ENCODE peak calls at places on chromosomes 12 and 14, in seven cellular contexts. Q, X, T, R, H, Z and C are unnamed samples.

GRCh38 chr12:53193040-53193439 is 12.3 kb upstream of the CSAD start:
- DNase-seq in Q (no peak), X (no peak), T (no peak), R (no peak), H (no peak), Z (no peak), C (no peak)

GRCh38 chr12:75561921-75562320 is 50.5 kb upstream of the KRR1 start:
- DNase-seq in Q (no peak), X (no peak), T (no peak), R (no peak), H (no peak), Z (no peak), C (no peak)

GRCh38 chr14:36976571-36977023 is 195.8 kb downstream of the SLC25A21 start:
- DNase-seq in Q (no peak), X (peak; percentile 3), T (peak; percentile 20), R (no peak), H (no peak), Z (no peak), C (no peak)

GRCh38 chr14:21093769-21094681 is 4.4 kb downstream of the ZNF219 start:
- DNase-seq in Q (no peak), X (no peak), T (no peak), R (no peak), H (no peak), Z (no peak), C (peak; percentile 89)

GRCh38 chr14:106586098-106586704 is 1059.8 kb downstream of the TMEM121 start:
- DNase-seq in Q (peak; percentile 30), X (no peak), T (no peak), R (peak; percentile 59), H (peak; percentile 77), Z (no peak), C (peak; percentile 58)

GRCh38 chr12:54138219-54138618 is 50.6 kb downstream of the SMUG1 start:
- DNase-seq in Q (no peak), X (no peak), T (no peak), R (no peak), H (no peak), Z (no peak), C (no peak)

GRCh38 chr14:92846162-92846897 is 52.2 kb downstream of the GOLGA5 start:
- DNase-seq in Q (no peak), X (peak; percentile 82), T (peak; percentile 65), R (no peak), H (no peak), Z (no peak), C (no peak)

GRCh38 chr12:121831571-121832235 is 27.0 kb downstream of the HPD start:
- DNase-seq in Q (no peak), X (no peak), T (no peak), R (no peak), H (no peak), Z (no peak), C (no peak)

GRCh38 chr12:123384318-123384993 is 524 bp downstream of the KMT5A start:
- DNase-seq in Q (no peak), X (no peak), T (no peak), R (no peak), H (no peak), Z (peak; percentile 34), C (no peak)

GRCh38 chr14:61570188-61570960 is 124.9 kb upstream of the HIF1A start:
- DNase-seq in Q (no peak), X (no peak), T (no peak), R (no peak), H (no peak), Z (no peak), C (no peak)

GRCh38 chr12:53978477-53979356 is 4.0 kb upstream of the HOTAIR start:
- DNase-seq in Q (no peak), X (no peak), T (no peak), R (no peak), H (no peak), Z (no peak), C (peak; percentile 88)

GRCh38 chr14:105885561-105886320 is 359.4 kb downstream of the TMEM121 start:
- DNase-seq in Q (no peak), X (no peak), T (no peak), R (no peak), H (peak; percentile 19), Z (no peak), C (no peak)

GRCh38 chr12:45695035-45695434 is 34.5 kb upstream of the ARID2 start:
- DNase-seq in Q (no peak), X (peak; percentile 16), T (no peak), R (no peak), H (no peak), Z (no peak), C (no peak)

GRCh38 chr12:80442426-80443222 is 1.4 kb upstream of the PTPRQ start:
- DNase-seq in Q (no peak), X (peak; percentile 74), T (no peak), R (no peak), H (no peak), Z (no peak), C (no peak)

GRCh38 chr14:104567957-104568225 is 11.7 kb upstream of the C14orf180 start:
- DNase-seq in Q (no peak), X (no peak), T (no peak), R (no peak), H (no peak), Z (no peak), C (no peak)

GRCh38 chr12:4943067-4943937 is 33.6 kb downstream of the KCNA1 start:
- DNase-seq in Q (no peak), X (no peak), T (no peak), R (no peak), H (no peak), Z (no peak), C (no peak)

GRCh38 chr12:115570271-115570777 is 707.2 kb downstream of the MED13L start:
- DNase-seq in Q (no peak), X (no peak), T (peak; percentile 37), R (no peak), H (no peak), Z (no peak), C (no peak)

GRCh38 chr14:99245541-99246511 is 26.2 kb downstream of the BCL11B start:
- DNase-seq in Q (no peak), X (no peak), T (no peak), R (no peak), H (peak; percentile 66), Z (no peak), C (peak; percentile 65)

GRCh38 chr12:52321433-52321832 is 235 bp upstream of the KRT83 start:
- DNase-seq in Q (no peak), X (no peak), T (no peak), R (no peak), H (no peak), Z (no peak), C (no peak)

GRCh38 chr12:107079172-107080011 is 14.0 kb downstream of the CRY1 start:
- DNase-seq in Q (no peak), X (peak; percentile 60), T (no peak), R (no peak), H (no peak), Z (no peak), C (no peak)

GRCh38 chr14:100025111-100025510 is 40.1 kb upstream of the EVL start:
- DNase-seq in Q (no peak), X (peak; percentile 50), T (no peak), R (peak; percentile 8), H (no peak), Z (no peak), C (no peak)

GRCh38 chr12:28710882-28711281 is 438.2 kb upstream of the FAR2 start:
- DNase-seq in Q (no peak), X (peak; percentile 53), T (peak; percentile 65), R (no peak), H (no peak), Z (no peak), C (no peak)

GRCh38 chr14:94540031-94540794 is 21.0 kb upstream of the SERPINA4 start:
- DNase-seq in Q (no peak), X (peak; percentile 82), T (peak; percentile 31), R (no peak), H (no peak), Z (no peak), C (no peak)

GRCh38 chr14:93085916-93086315 is 29.8 kb downstream of the ITPK1 start:
- DNase-seq in Q (no peak), X (no peak), T (no peak), R (no peak), H (no peak), Z (no peak), C (peak; percentile 27)

GRCh38 chr14:102226356-102227125 is 78.4 kb downstream of the MOK start:
- DNase-seq in Q (no peak), X (no peak), T (no peak), R (no peak), H (no peak), Z (no peak), C (no peak)

GRCh38 chr14:20327005-20327869 is 5.8 kb downstream of the CCNB1IP1 start:
- DNase-seq in Q (no peak), X (peak; percentile 82), T (peak; percentile 62), R (no peak), H (no peak), Z (no peak), C (peak; percentile 43)

GRCh38 chr12:7144414-7145120 is 14.4 kb downstream of the CLSTN3 start:
- DNase-seq in Q (no peak), X (peak; percentile 61), T (peak; percentile 31), R (no peak), H (no peak), Z (no peak), C (no peak)

GRCh38 chr12:119870462-119870861 is 6.7 kb downstream of the CIT start:
- DNase-seq in Q (no peak), X (no peak), T (no peak), R (no peak), H (no peak), Z (no peak), C (no peak)

GRCh38 chr14:56552615-56553014 is 27.0 kb upstream of the TMEM260 start:
- DNase-seq in Q (no peak), X (no peak), T (no peak), R (no peak), H (no peak), Z (no peak), C (no peak)

GRCh38 chr14:37406095-37406494 is 189.0 kb downstream of the FOXA1 start:
- DNase-seq in Q (no peak), X (no peak), T (no peak), R (no peak), H (no peak), Z (no peak), C (no peak)

GRCh38 chr14:65024957-65025356 is 38.3 kb downstream of the FNTB start:
- DNase-seq in Q (no peak), X (no peak), T (no peak), R (no peak), H (no peak), Z (no peak), C (no peak)

GRCh38 chr14:73754911-73755360 is 40.8 kb upstream of the PNMA1 start:
- DNase-seq in Q (no peak), X (peak; percentile 64), T (peak; percentile 43), R (no peak), H (no peak), Z (peak; percentile 74), C (no peak)

GRCh38 chr14:58245562-58245961 is 919 bp downstream of the PSMA3 start:
- DNase-seq in Q (no peak), X (no peak), T (no peak), R (no peak), H (no peak), Z (no peak), C (no peak)

GRCh38 chr14:55025948-55026347 is 951 bp downstream of the WDHD1 start:
- DNase-seq in Q (no peak), X (no peak), T (no peak), R (no peak), H (no peak), Z (no peak), C (peak; percentile 50)

GRCh38 chr14:64970776-64971451 is 1.2 kb downstream of the RAB15 start:
- DNase-seq in Q (no peak), X (no peak), T (no peak), R (no peak), H (peak; percentile 39), Z (no peak), C (no peak)